ENCODE peak calls at places on chromosomes 4 and X, in six cellular contexts. One of them, this sample, is unnamed.

GRCh38 chrX:153340111-153340510 is 6.2 kb downstream of the ZNF275 start:
- DNase-seq in HepG2: no peak
- DNase-seq in K562: peak; percentile 65
- DNase-seq in H1: no peak
- DNase-seq in GM12878: no peak
- DNase-seq in GM12892: no peak
- DNase-seq in this sample: no peak

GRCh38 chrX:20514358-20514757 is 247.6 kb upstream of the RPS6KA3 start:
- DNase-seq in K562: peak; percentile 16
- DNase-seq in GM12892: no peak
- DNase-seq in HepG2: peak; percentile 16
- DNase-seq in H1: no peak
- DNase-seq in GM12878: no peak
- DNase-seq in this sample: no peak

GRCh38 chrX:28225508-28225907 is 244.3 kb upstream of the DCAF8L1 start:
- DNase-seq in K562: no peak
- DNase-seq in H1: no peak
- DNase-seq in GM12892: no peak
- DNase-seq in GM12878: no peak
- DNase-seq in HepG2: peak; percentile 5
- DNase-seq in this sample: no peak

GRCh38 chr4:90852232-90852631 is 725.0 kb downstream of the CCSER1 start:
- DNase-seq in GM12892: no peak
- DNase-seq in K562: no peak
- DNase-seq in GM12878: no peak
- DNase-seq in H1: no peak
- DNase-seq in HepG2: no peak
- DNase-seq in this sample: no peak

GRCh38 chr4:75820197-75820596 is 82.1 kb downstream of the PPEF2 start:
- DNase-seq in K562: no peak
- DNase-seq in H1: no peak
- DNase-seq in HepG2: no peak
- DNase-seq in GM12892: no peak
- DNase-seq in GM12878: no peak
- DNase-seq in this sample: no peak

GRCh38 chr4:60938621-60939020 is 261.5 kb upstream of the ADGRL3 start:
- DNase-seq in HepG2: no peak
- DNase-seq in H1: no peak
- DNase-seq in GM12878: no peak
- DNase-seq in GM12892: no peak
- DNase-seq in K562: no peak
- DNase-seq in this sample: no peak

GRCh38 chr4:98260047-98260578 is 1.1 kb upstream of the RAP1GDS1 start:
- DNase-seq in HepG2: peak; percentile 52
- DNase-seq in GM12878: no peak
- DNase-seq in H1: no peak
- DNase-seq in GM12892: peak; percentile 15
- DNase-seq in K562: peak; percentile 51
- DNase-seq in this sample: peak; percentile 19

GRCh38 chrX:7318661-7319060 is 170.7 kb upstream of the PUDP start:
- DNase-seq in HepG2: no peak
- DNase-seq in GM12878: no peak
- DNase-seq in K562: no peak
- DNase-seq in H1: no peak
- DNase-seq in GM12892: no peak
- DNase-seq in this sample: no peak

GRCh38 chrX:48068096-48068887 is 3.1 kb downstream of the ZNF630 start:
- DNase-seq in K562: peak; percentile 10
- DNase-seq in H1: no peak
- DNase-seq in GM12878: no peak
- DNase-seq in HepG2: no peak
- DNase-seq in GM12892: no peak
- DNase-seq in this sample: no peak

GRCh38 chr4:139978692-139979091 is 175.3 kb downstream of the MAML3 start:
- DNase-seq in HepG2: no peak
- DNase-seq in GM12878: peak; percentile 75
- DNase-seq in K562: no peak
- DNase-seq in H1: no peak
- DNase-seq in GM12892: peak; percentile 29
- DNase-seq in this sample: peak; percentile 25

GRCh38 chr4:7460591-7460990 is 25.9 kb upstream of the PSAPL1 start:
- DNase-seq in GM12892: no peak
- DNase-seq in K562: peak; percentile 25
- DNase-seq in HepG2: peak; percentile 43
- DNase-seq in H1: no peak
- DNase-seq in GM12878: no peak
- DNase-seq in this sample: no peak

GRCh38 chr4:55398461-55398860 is 2.7 kb downstream of the TMEM165 start:
- DNase-seq in GM12892: no peak
- DNase-seq in K562: peak; percentile 60
- DNase-seq in HepG2: no peak
- DNase-seq in H1: no peak
- DNase-seq in GM12878: no peak
- DNase-seq in this sample: no peak

GRCh38 chr4:113057891-113058290 is 8.4 kb downstream of the ANK2 start:
- DNase-seq in GM12892: no peak
- DNase-seq in H1: no peak
- DNase-seq in HepG2: no peak
- DNase-seq in K562: no peak
- DNase-seq in GM12878: no peak
- DNase-seq in this sample: no peak

DNA sequence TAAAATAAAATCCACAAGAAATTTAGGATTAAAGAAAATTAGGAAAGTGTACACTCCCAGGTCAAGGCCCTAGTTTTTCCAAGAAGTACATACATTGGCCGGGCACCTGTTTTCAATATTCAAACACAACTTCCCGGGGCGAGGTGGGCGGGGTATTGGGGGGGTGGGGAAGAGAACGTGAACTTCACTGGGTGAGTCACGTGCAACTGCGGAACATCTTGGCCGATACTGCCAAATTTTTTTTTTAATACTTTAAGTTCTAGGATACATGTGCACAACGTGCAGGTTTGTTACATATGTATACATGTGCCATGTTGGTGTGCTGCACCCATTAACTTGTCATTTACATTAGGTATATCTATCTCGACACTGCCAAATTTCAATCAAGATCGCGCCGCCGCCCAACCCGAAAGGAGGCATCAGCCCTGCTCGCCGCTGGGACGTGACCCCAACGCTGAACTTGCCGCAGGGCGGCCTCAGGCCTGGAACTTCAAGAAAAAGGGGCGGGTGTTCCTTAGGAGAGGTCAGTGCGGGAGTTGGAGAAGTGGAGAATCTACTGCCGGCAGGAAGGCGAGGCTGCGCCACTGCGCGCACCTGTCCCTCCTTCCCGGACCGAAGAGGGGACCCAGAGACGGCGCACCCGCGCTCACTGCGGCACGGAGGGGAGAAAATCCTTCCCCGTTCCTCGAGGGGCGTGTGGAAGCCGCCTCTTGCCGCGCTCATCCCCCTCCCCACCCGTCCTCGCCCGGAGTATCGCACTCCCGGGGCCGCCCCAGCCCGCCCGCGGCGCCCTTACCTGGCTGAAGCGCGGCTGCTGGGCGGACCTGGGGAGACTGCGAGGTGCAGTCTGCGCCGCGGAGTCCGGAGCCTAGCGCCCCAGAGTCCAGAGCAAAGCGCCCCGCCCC is at the start of gene TEC:
- DNase-seq in HepG2: no peak
- DNase-seq in K562: peak; percentile 88
- DNase-seq in GM12892: no peak
- DNase-seq in H1: peak; percentile 17
- DNase-seq in GM12878: no peak
- DNase-seq in this sample: peak; percentile 19
- TF ChIP-seq POLR2A in HepG2: no peak
- TF ChIP-seq POLR2A in K562: peak; percentile 74
- TF ChIP-seq POLR2A in GM12892: peak; percentile 86
- TF ChIP-seq POLR2A in H1: peak; percentile 75
- TF ChIP-seq POLR2A in GM12878: peak; percentile 92
- TF ChIP-seq POLR2A in this sample: peak; percentile 78

DNA sequence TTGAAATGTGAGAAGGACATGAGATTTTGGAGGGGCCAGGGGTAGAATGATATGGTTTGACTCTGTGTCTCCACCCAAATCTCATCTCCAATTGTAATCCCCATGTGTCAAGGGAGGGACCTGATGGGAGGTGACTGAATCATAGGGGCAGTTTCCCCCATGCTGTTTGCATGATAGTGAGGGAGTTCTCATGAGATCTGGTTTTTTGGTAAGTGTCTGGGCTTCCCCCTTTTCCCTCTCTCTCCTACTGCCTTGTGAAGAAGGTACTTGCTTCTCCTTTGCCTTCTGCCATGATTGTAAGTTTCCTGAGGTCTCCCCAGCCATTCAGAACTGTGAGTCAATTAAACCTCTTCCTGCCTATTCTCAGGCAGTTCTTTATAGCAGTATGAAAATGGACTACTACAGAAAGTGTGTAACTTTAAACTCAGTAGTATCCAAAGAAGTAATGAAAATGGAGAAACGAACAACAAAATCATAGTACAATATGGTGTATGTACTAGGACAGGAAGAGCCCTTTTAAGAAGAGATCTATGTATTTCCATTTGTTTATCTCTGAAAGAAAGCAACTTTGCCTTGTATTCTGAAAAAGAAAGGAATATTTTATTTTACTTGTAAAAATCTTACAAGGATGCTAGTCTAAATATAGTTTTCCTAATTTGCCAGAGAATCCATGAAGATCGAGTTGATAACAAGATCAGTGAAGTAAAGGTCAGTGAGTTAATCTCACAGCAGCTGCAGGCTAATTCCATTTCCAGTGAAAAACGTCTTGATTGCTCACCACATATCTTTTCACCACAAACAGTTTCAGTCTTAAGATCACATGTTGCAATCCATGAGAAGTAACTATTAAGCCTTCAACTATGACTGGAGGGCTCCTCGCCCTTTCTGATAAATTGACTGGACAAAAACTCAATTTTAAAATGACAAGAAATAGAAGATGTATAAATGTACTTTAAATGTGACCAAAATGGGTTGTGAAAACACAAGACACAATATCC is 20.5 kb downstream of the PKD2 start:
- DNase-seq in K562: no peak
- DNase-seq in H1: no peak
- DNase-seq in GM12892: no peak
- DNase-seq in HepG2: no peak
- DNase-seq in GM12878: no peak
- DNase-seq in this sample: no peak
- TF ChIP-seq TAF1 in K562: no peak
- TF ChIP-seq TAF1 in H1: no peak
- TF ChIP-seq TAF1 in GM12892: no peak
- TF ChIP-seq TAF1 in HepG2: no peak
- TF ChIP-seq TAF1 in GM12878: no peak
- TF ChIP-seq TAF1 in this sample: no peak

GRCh38 chrX:103360916-103361315 is 4.6 kb downstream of the TCEAL9 start:
- DNase-seq in HepG2: no peak
- DNase-seq in GM12892: no peak
- DNase-seq in H1: no peak
- DNase-seq in K562: no peak
- DNase-seq in GM12878: no peak
- DNase-seq in this sample: no peak

GRCh38 chrX:103363046-103363445 is 6.7 kb downstream of the TCEAL9 start:
- DNase-seq in K562: no peak
- DNase-seq in GM12892: no peak
- DNase-seq in GM12878: no peak
- DNase-seq in H1: no peak
- DNase-seq in HepG2: no peak
- DNase-seq in this sample: no peak

GRCh38 chrX:103362504-103362903 is 6.2 kb downstream of the TCEAL9 start:
- DNase-seq in K562: no peak
- DNase-seq in GM12892: no peak
- DNase-seq in HepG2: peak; percentile 75
- DNase-seq in GM12878: no peak
- DNase-seq in H1: no peak
- DNase-seq in this sample: no peak

GRCh38 chrX:103360092-103360491 is 3.8 kb downstream of the TCEAL9 start:
- DNase-seq in GM12892: no peak
- DNase-seq in HepG2: no peak
- DNase-seq in K562: peak; percentile 67
- DNase-seq in H1: no peak
- DNase-seq in GM12878: no peak
- DNase-seq in this sample: no peak

DNA sequence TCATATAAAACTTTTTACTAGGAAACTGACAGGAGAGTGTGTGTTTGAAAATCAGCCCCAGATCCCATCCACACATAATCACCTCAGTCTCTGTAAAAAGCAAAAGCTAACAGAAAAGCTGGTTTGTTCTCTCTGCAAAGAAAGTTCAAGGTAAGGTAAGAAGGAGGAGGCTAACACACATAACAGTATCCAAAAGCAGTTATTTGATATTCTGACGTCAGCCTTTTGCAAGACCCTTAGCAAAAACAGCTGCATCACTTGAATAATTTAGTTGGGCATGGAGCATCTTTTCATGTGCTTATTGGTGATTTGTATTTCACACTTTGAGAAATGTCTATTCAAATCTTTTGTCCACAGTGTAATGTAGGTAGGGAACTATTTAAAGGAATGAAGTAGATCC is 5.5 kb downstream of the TCEAL9 start:
- DNase-seq in H1: no peak
- DNase-seq in HepG2: peak; percentile 65
- DNase-seq in GM12892: no peak
- DNase-seq in GM12878: no peak
- DNase-seq in K562: no peak
- DNase-seq in this sample: no peak
- TF ChIP-seq POLR2A in H1: no peak
- TF ChIP-seq POLR2A in HepG2: no peak
- TF ChIP-seq POLR2A in GM12892: no peak
- TF ChIP-seq POLR2A in GM12878: no peak
- TF ChIP-seq POLR2A in K562: no peak
- TF ChIP-seq POLR2A in this sample: no peak

GRCh38 chr4:184016742-184017668 is 111.9 kb downstream of the STOX2 start:
- DNase-seq in GM12878: no peak
- DNase-seq in HepG2: no peak
- DNase-seq in GM12892: no peak
- DNase-seq in H1: no peak
- DNase-seq in K562: no peak
- DNase-seq in this sample: no peak
- TF ChIP-seq TAF1 in GM12878: no peak
- TF ChIP-seq TAF1 in HepG2: no peak
- TF ChIP-seq TAF1 in GM12892: no peak
- TF ChIP-seq TAF1 in H1: no peak
- TF ChIP-seq TAF1 in K562: no peak
- TF ChIP-seq TAF1 in this sample: no peak

DNA sequence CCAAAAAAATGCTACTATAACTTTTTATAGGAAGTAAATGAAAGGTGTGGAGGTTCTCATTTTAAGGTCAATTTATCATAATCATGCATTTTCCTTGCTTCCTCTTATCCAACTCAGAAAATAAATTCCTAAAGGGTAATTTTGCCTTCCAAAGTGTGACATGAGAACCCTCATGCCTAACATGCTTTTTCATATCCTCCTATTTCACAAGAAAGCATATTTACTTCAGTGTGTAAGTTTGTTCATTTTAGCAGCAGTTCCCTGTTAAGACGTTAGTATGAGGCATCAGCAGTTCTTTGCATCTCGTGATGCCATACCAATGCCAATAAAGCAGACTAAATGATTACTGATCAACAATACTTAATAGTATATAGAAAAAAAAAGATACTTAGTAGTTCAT is 18.4 kb downstream of the WDFY3 start:
- DNase-seq in H1: no peak
- DNase-seq in K562: no peak
- DNase-seq in HepG2: no peak
- DNase-seq in GM12892: no peak
- DNase-seq in GM12878: no peak
- DNase-seq in this sample: no peak
- TF ChIP-seq POLR2A in H1: no peak
- TF ChIP-seq POLR2A in K562: no peak
- TF ChIP-seq POLR2A in HepG2: no peak
- TF ChIP-seq POLR2A in GM12892: no peak
- TF ChIP-seq POLR2A in GM12878: no peak
- TF ChIP-seq POLR2A in this sample: no peak

GRCh38 chrX:39012561-39013209 is 211.4 kb downstream of the MID1IP1 start:
- DNase-seq in K562: no peak
- DNase-seq in HepG2: no peak
- DNase-seq in GM12878: no peak
- DNase-seq in GM12892: no peak
- DNase-seq in H1: no peak
- DNase-seq in this sample: no peak
- TF ChIP-seq TAF1 in K562: no peak
- TF ChIP-seq TAF1 in HepG2: no peak
- TF ChIP-seq TAF1 in GM12878: no peak
- TF ChIP-seq TAF1 in GM12892: no peak
- TF ChIP-seq TAF1 in H1: no peak
- TF ChIP-seq TAF1 in this sample: no peak